ENCODE peak calls at places on chromosomes 12 and 14, in four cellular contexts. One of them, this sample, is unnamed.

GRCh38 chr12:52703424-52703823 is at the start of gene KRT77:
- DNase-seq in fibroblast of mammary gland: no peak
- DNase-seq in NCI-H1930: no peak
- DNase-seq in neuronal stem cell: no peak
- DNase-seq in this sample: no peak

GRCh38 chr12:112178796-112179195 is 53.4 kb downstream of the TRAFD1 start:
- DNase-seq in fibroblast of mammary gland: no peak
- DNase-seq in NCI-H1930: no peak
- DNase-seq in neuronal stem cell: no peak
- DNase-seq in this sample: no peak

GRCh38 chr12:88450130-88450529 is 130.1 kb downstream of the KITLG start:
- DNase-seq in fibroblast of mammary gland: no peak
- DNase-seq in NCI-H1930: no peak
- DNase-seq in neuronal stem cell: no peak
- DNase-seq in this sample: no peak

GRCh38 chr12:110065540-110065939 is 17.2 kb upstream of the C12orf76 start:
- DNase-seq in fibroblast of mammary gland: no peak
- DNase-seq in NCI-H1930: no peak
- DNase-seq in neuronal stem cell: no peak
- DNase-seq in this sample: no peak

GRCh38 chr14:103348154-103348553 is 14.1 kb downstream of the EIF5 start:
- DNase-seq in fibroblast of mammary gland: peak
- DNase-seq in NCI-H1930: no peak
- DNase-seq in neuronal stem cell: no peak
- DNase-seq in this sample: no peak

GRCh38 chr14:104786726-104787675 is 8.5 kb downstream of the AKT1 start:
- DNase-seq in fibroblast of mammary gland: no peak
- DNase-seq in NCI-H1930: no peak
- DNase-seq in neuronal stem cell: no peak
- DNase-seq in this sample: no peak

GRCh38 chr14:33165144-33165925 is 226.7 kb downstream of the NPAS3 start:
- DNase-seq in fibroblast of mammary gland: no peak
- DNase-seq in NCI-H1930: no peak
- DNase-seq in neuronal stem cell: peak
- DNase-seq in this sample: no peak

GRCh38 chr14:33938131-33938949 is 12.5 kb downstream of the EGLN3 start:
- DNase-seq in fibroblast of mammary gland: peak
- DNase-seq in NCI-H1930: no peak
- DNase-seq in neuronal stem cell: no peak
- DNase-seq in this sample: no peak

GRCh38 chr14:73223049-73223448 is 14.3 kb upstream of the PAPLN start:
- DNase-seq in fibroblast of mammary gland: peak
- DNase-seq in NCI-H1930: no peak
- DNase-seq in neuronal stem cell: no peak
- DNase-seq in this sample: no peak

GRCh38 chr12:120972870-120973543 is 5.3 kb upstream of the HNF1A start:
- DNase-seq in fibroblast of mammary gland: no peak
- DNase-seq in NCI-H1930: no peak
- DNase-seq in neuronal stem cell: peak
- DNase-seq in this sample: no peak

GRCh38 chr12:102116392-102116791 is 3.5 kb downstream of the NUP37 start:
- DNase-seq in fibroblast of mammary gland: no peak
- DNase-seq in NCI-H1930: no peak
- DNase-seq in neuronal stem cell: no peak
- DNase-seq in this sample: no peak

GRCh38 chr14:21647380-21647779 is 6.3 kb upstream of the OR4E2 start:
- DNase-seq in fibroblast of mammary gland: peak
- DNase-seq in NCI-H1930: no peak
- DNase-seq in neuronal stem cell: no peak
- DNase-seq in this sample: no peak

GRCh38 chr12:12365931-12366431 is 9.1 kb downstream of the BORCS5 start:
- DNase-seq in fibroblast of mammary gland: peak
- DNase-seq in NCI-H1930: peak
- DNase-seq in neuronal stem cell: no peak
- DNase-seq in this sample: no peak

This sample was measured in effector CD8-positive, alpha-beta T cell.